ENCODE peak calls at places on chromosome 22, in ten cellular contexts. W is choroid plexus epithelial cell; K is colonic mucosa; T is AG04450; G is activated CD4-positive, alpha-beta memory T cell treated with anti-CD3 and anti-CD28 coated beads for 36 hours; I is ureter; X is body of pancreas; H is LNCaP clone FGC; L is activated CD4-positive, alpha-beta T cell treated with anti-CD3 and anti-CD28 coated beads for 24 hours; R is GM23338. E is an unnamed sample.

GRCh38 chr22:20514658-20515406 is 7.4 kb downstream of the MED15 start:
- DNase-seq in W (peak), K (no peak), T (peak), G (peak), I (no peak), X (no peak), H (no peak), L (no peak), R (no peak), E (no peak)

GRCh38 chr22:42368379-42369249 is 63.6 kb downstream of the NFAM1 start:
- DNase-seq in W (no peak), K (peak), T (no peak), G (peak), I (no peak), X (no peak), H (peak), L (no peak), R (peak), E (peak)

GRCh38 chr22:35842954-35843353 is 125.3 kb downstream of the APOL5 start:
- DNase-seq in W (peak), K (peak), T (no peak), G (no peak), I (no peak), X (peak), H (no peak), L (no peak), R (peak), E (peak)

GRCh38 chr22:27270818-27271510 is 530.6 kb downstream of the MN1 start:
- DNase-seq in W (peak), K (no peak), T (no peak), G (no peak), I (no peak), X (no peak), H (no peak), L (no peak), R (no peak), E (no peak)

GRCh38 chr22:44735518-44736428 is 16.6 kb upstream of the ARHGAP8 start:
- DNase-seq in W (peak), K (peak), T (no peak), G (peak), I (peak), X (peak), H (no peak), L (peak), R (peak), E (peak)

GRCh38 chr22:47423861-47424820 is 661.7 kb downstream of the TBC1D22A start:
- DNase-seq in W (no peak), K (no peak), T (no peak), G (no peak), I (no peak), X (no peak), H (no peak), L (no peak), R (no peak), E (no peak)

GRCh38 chr22:36510966-36511881 is 4.4 kb upstream of the FOXRED2 start:
- DNase-seq in W (peak), K (peak), T (peak), G (peak), I (no peak), X (peak), H (no peak), L (peak), R (peak), E (peak)

GRCh38 chr22:45262931-45263789 is 21.6 kb upstream of the UPK3A start:
- DNase-seq in W (no peak), K (no peak), T (no peak), G (no peak), I (no peak), X (no peak), H (no peak), L (no peak), R (no peak), E (peak)

GRCh38 chr22:38829485-38829884 is 14.3 kb downstream of the NPTXR start:
- DNase-seq in W (no peak), K (no peak), T (no peak), G (no peak), I (no peak), X (no peak), H (no peak), L (no peak), R (no peak), E (no peak)

GRCh38 chr22:29029202-29030000 is 32.2 kb downstream of the C22orf31 start:
- DNase-seq in W (no peak), K (no peak), T (no peak), G (no peak), I (no peak), X (no peak), H (no peak), L (no peak), R (no peak), E (peak)

GRCh38 chr22:19109198-19110063 is 12.8 kb downstream of the DGCR2 start:
- DNase-seq in W (peak), K (no peak), T (no peak), G (peak), I (no peak), X (peak), H (no peak), L (no peak), R (no peak), E (no peak)

GRCh38 chr22:46595545-46595944 is 24.6 kb upstream of the GRAMD4 start:
- DNase-seq in W (no peak), K (no peak), T (no peak), G (no peak), I (peak), X (no peak), H (no peak), L (no peak), R (no peak), E (no peak)

GRCh38 chr22:30859714-30860095 is 108.9 kb downstream of the MORC2 start:
- DNase-seq in W (no peak), K (no peak), T (no peak), G (no peak), I (no peak), X (no peak), H (no peak), L (no peak), R (no peak), E (no peak)

GRCh38 chr22:35418088-35418487 is 18.1 kb downstream of the MCM5 start:
- DNase-seq in W (no peak), K (no peak), T (no peak), G (no peak), I (no peak), X (no peak), H (no peak), L (no peak), R (no peak), E (no peak)

GRCh38 chr22:43090130-43090789 is 1.1 kb upstream of the TTLL1 start:
- DNase-seq in W (peak), K (peak), T (no peak), G (peak), I (peak), X (peak), H (peak), L (peak), R (no peak), E (peak)

GRCh38 chr22:43532301-43533050 is 120.7 kb downstream of the MPPED1 start:
- DNase-seq in W (no peak), K (no peak), T (no peak), G (no peak), I (no peak), X (no peak), H (no peak), L (no peak), R (no peak), E (no peak)

GRCh38 chr22:22666307-22667091 is 22.1 kb downstream of the GGTLC2 start:
- DNase-seq in W (peak), K (peak), T (no peak), G (peak), I (no peak), X (peak), H (peak), L (no peak), R (peak), E (peak)

GRCh38 chr22:45291061-45291930 is 6.5 kb downstream of the UPK3A start:
- DNase-seq in W (no peak), K (no peak), T (no peak), G (no peak), I (no peak), X (no peak), H (no peak), L (no peak), R (no peak), E (no peak)

GRCh38 chr22:26884921-26885320 is 227.5 kb downstream of the MIAT start:
- DNase-seq in W (no peak), K (no peak), T (no peak), G (no peak), I (no peak), X (no peak), H (no peak), L (no peak), R (no peak), E (no peak)

GRCh38 chr22:38973289-38974169 is 8.6 kb upstream of the APOBEC3B start:
- DNase-seq in W (no peak), K (peak), T (no peak), G (peak), I (no peak), X (peak), H (peak), L (peak), R (peak), E (peak)

GRCh38 chr22:46604306-46604690 is 15.9 kb upstream of the GRAMD4 start:
- DNase-seq in W (peak), K (no peak), T (no peak), G (peak), I (no peak), X (no peak), H (no peak), L (peak), R (no peak), E (no peak)

GRCh38 chr22:19718255-19719054 is 4.2 kb downstream of the SEPTIN5 start:
- DNase-seq in W (no peak), K (no peak), T (no peak), G (no peak), I (no peak), X (no peak), H (no peak), L (no peak), R (no peak), E (no peak)

GRCh38 chr22:24325105-24325757 is 54.6 kb downstream of the SPECC1L start:
- DNase-seq in W (peak), K (peak), T (peak), G (no peak), I (no peak), X (no peak), H (no peak), L (no peak), R (peak), E (no peak)

GRCh38 chr22:27329471-27329870 is 472.1 kb downstream of the MN1 start:
- DNase-seq in W (no peak), K (no peak), T (no peak), G (no peak), I (no peak), X (no peak), H (no peak), L (no peak), R (peak), E (no peak)

GRCh38 chr22:19877626-19878339 is 23.1 kb upstream of the GNB1L start:
- DNase-seq in W (peak), K (no peak), T (no peak), G (no peak), I (peak), X (peak), H (no peak), L (no peak), R (no peak), E (peak)

GRCh38 chr22:32509045-32509444 is 34.4 kb downstream of the FBXO7 start:
- DNase-seq in W (no peak), K (no peak), T (no peak), G (no peak), I (no peak), X (no peak), H (no peak), L (no peak), R (no peak), E (no peak)

GRCh38 chr22:24310969-24311368 is 40.3 kb downstream of the SPECC1L start:
- DNase-seq in W (no peak), K (no peak), T (no peak), G (no peak), I (no peak), X (no peak), H (no peak), L (no peak), R (no peak), E (no peak)

GRCh38 chr22:26893711-26894110 is 236.3 kb downstream of the MIAT start:
- DNase-seq in W (no peak), K (no peak), T (no peak), G (no peak), I (no peak), X (no peak), H (no peak), L (no peak), R (peak), E (peak)

GRCh38 chr22:37757663-37758062 is 50.1 kb upstream of the GCAT start:
- DNase-seq in W (no peak), K (no peak), T (no peak), G (no peak), I (no peak), X (no peak), H (no peak), L (no peak), R (no peak), E (no peak)

GRCh38 chr22:19984851-19985811 is 31.5 kb downstream of the ARVCF start:
- DNase-seq in W (no peak), K (no peak), T (no peak), G (no peak), I (no peak), X (no peak), H (no peak), L (no peak), R (no peak), E (no peak)

GRCh38 chr22:48737461-48738203 is 1090.0 kb downstream of the BRD1 start:
- DNase-seq in W (no peak), K (no peak), T (no peak), G (no peak), I (no peak), X (no peak), H (no peak), L (no peak), R (no peak), E (no peak)

GRCh38 chr22:30637701-30638114 is 2.1 kb downstream of the SLC35E4 start:
- DNase-seq in W (no peak), K (no peak), T (no peak), G (no peak), I (no peak), X (no peak), H (no peak), L (no peak), R (no peak), E (peak)

GRCh38 chr22:36365020-36365411 is 22.8 kb downstream of the MYH9 start:
- DNase-seq in W (peak), K (peak), T (peak), G (peak), I (no peak), X (no peak), H (no peak), L (peak), R (no peak), E (peak)

GRCh38 chr22:29108137-29108536 is 35.3 kb downstream of the KREMEN1 start:
- DNase-seq in W (peak), K (no peak), T (no peak), G (no peak), I (no peak), X (no peak), H (no peak), L (no peak), R (no peak), E (no peak)

GRCh38 chr22:29152045-29152380 is 53.7 kb upstream of the EMID1 start:
- DNase-seq in W (no peak), K (no peak), T (no peak), G (no peak), I (no peak), X (no peak), H (no peak), L (no peak), R (peak), E (peak)

GRCh38 chr22:25137577-25138525 is 61.8 kb upstream of the CRYBB3 start:
- DNase-seq in W (peak), K (peak), T (no peak), G (no peak), I (no peak), X (peak), H (peak), L (no peak), R (no peak), E (no peak)

GRCh38 chr22:30370681-30371080 is 13.9 kb downstream of the CCDC157 start:
- DNase-seq in W (no peak), K (no peak), T (no peak), G (no peak), I (no peak), X (no peak), H (no peak), L (no peak), R (no peak), E (no peak)

GRCh38 chr22:50268655-50269113 is 1.5 kb downstream of the MAPK11 start:
- DNase-seq in W (peak), K (peak), T (no peak), G (no peak), I (no peak), X (peak), H (no peak), L (no peak), R (no peak), E (no peak)